ENCODE peak calls at places on chromosomes 6 and 20, in seven cellular contexts. One of them, this sample, is unnamed.

GRCh38 chr6:37190159-37190535 is 20.2 kb downstream of the PIM1 start:
- DNase-seq in GM06990: no peak
- DNase-seq in left lung: no peak
- DNase-seq in neural crest cell: no peak
- DNase-seq in BE2C: no peak
- DNase-seq in foreskin fibroblast: no peak
- DNase-seq in breast epithelium: no peak
- DNase-seq in this sample: no peak

GRCh38 chr6:165098165-165098564 is 211.2 kb downstream of the C6orf118 start:
- DNase-seq in GM06990: no peak
- DNase-seq in left lung: no peak
- DNase-seq in neural crest cell: no peak
- DNase-seq in BE2C: peak
- DNase-seq in foreskin fibroblast: no peak
- DNase-seq in breast epithelium: no peak
- DNase-seq in this sample: no peak

GRCh38 chr6:10396775-10397174 is 18.1 kb downstream of the TFAP2A start:
- DNase-seq in GM06990: no peak
- DNase-seq in left lung: no peak
- DNase-seq in neural crest cell: no peak
- DNase-seq in BE2C: no peak
- DNase-seq in foreskin fibroblast: no peak
- DNase-seq in breast epithelium: no peak
- DNase-seq in this sample: no peak

GRCh38 chr6:10409160-10409765 is 5.6 kb downstream of the TFAP2A start:
- DNase-seq in GM06990: no peak
- DNase-seq in left lung: no peak
- DNase-seq in neural crest cell: no peak
- DNase-seq in BE2C: no peak
- DNase-seq in foreskin fibroblast: no peak
- DNase-seq in breast epithelium: no peak
- DNase-seq in this sample: no peak

GRCh38 chr6:161407581-161407980 is 133.7 kb upstream of the AGPAT4 start:
- DNase-seq in GM06990: no peak
- DNase-seq in left lung: no peak
- DNase-seq in neural crest cell: no peak
- DNase-seq in BE2C: no peak
- DNase-seq in foreskin fibroblast: peak
- DNase-seq in breast epithelium: no peak
- DNase-seq in this sample: no peak

GRCh38 chr6:120916844-120917243 is 417.4 kb downstream of the TBC1D32 start:
- DNase-seq in GM06990: no peak
- DNase-seq in left lung: no peak
- DNase-seq in neural crest cell: no peak
- DNase-seq in BE2C: no peak
- DNase-seq in foreskin fibroblast: no peak
- DNase-seq in breast epithelium: no peak
- DNase-seq in this sample: no peak

GRCh38 chr20:5913166-5913565 is 37.2 kb downstream of the TRMT6 start:
- DNase-seq in GM06990: no peak
- DNase-seq in left lung: no peak
- DNase-seq in neural crest cell: no peak
- DNase-seq in BE2C: no peak
- DNase-seq in foreskin fibroblast: no peak
- DNase-seq in breast epithelium: no peak
- DNase-seq in this sample: no peak

GRCh38 chr6:12165297-12165696 is 124.9 kb upstream of the EDN1 start:
- DNase-seq in GM06990: no peak
- DNase-seq in left lung: no peak
- DNase-seq in neural crest cell: no peak
- DNase-seq in BE2C: no peak
- DNase-seq in foreskin fibroblast: no peak
- DNase-seq in breast epithelium: no peak
- DNase-seq in this sample: no peak

GRCh38 chr6:140346461-140346860 is 972.0 kb upstream of the CITED2 start:
- DNase-seq in GM06990: no peak
- DNase-seq in left lung: no peak
- DNase-seq in neural crest cell: no peak
- DNase-seq in BE2C: no peak
- DNase-seq in foreskin fibroblast: peak
- DNase-seq in breast epithelium: no peak
- DNase-seq in this sample: no peak

GRCh38 chr6:89527634-89528033 is 94.7 kb downstream of the ANKRD6 start:
- DNase-seq in GM06990: no peak
- DNase-seq in left lung: no peak
- DNase-seq in neural crest cell: no peak
- DNase-seq in BE2C: no peak
- DNase-seq in foreskin fibroblast: no peak
- DNase-seq in breast epithelium: no peak
- DNase-seq in this sample: no peak

GRCh38 chr6:68575765-68576439 is 59.2 kb upstream of the ADGRB3 start:
- DNase-seq in GM06990: no peak
- DNase-seq in left lung: peak
- DNase-seq in neural crest cell: peak
- DNase-seq in BE2C: peak
- DNase-seq in foreskin fibroblast: peak
- DNase-seq in breast epithelium: no peak
- DNase-seq in this sample: no peak

GRCh38 chr6:132614554-132614953 is 9.5 kb downstream of the TAAR2 start:
- DNase-seq in GM06990: no peak
- DNase-seq in left lung: no peak
- DNase-seq in neural crest cell: no peak
- DNase-seq in BE2C: no peak
- DNase-seq in foreskin fibroblast: no peak
- DNase-seq in breast epithelium: no peak
- DNase-seq in this sample: no peak

GRCh38 chr6:142913036-142913510 is 31.9 kb downstream of the HIVEP2 start:
- DNase-seq in GM06990: peak
- DNase-seq in left lung: no peak
- DNase-seq in neural crest cell: no peak
- DNase-seq in BE2C: no peak
- DNase-seq in foreskin fibroblast: no peak
- DNase-seq in breast epithelium: no peak
- DNase-seq in this sample: no peak

GRCh38 chr20:59629141-59630045 is 25.1 kb downstream of the PHACTR3 start:
- DNase-seq in GM06990: no peak
- DNase-seq in left lung: no peak
- DNase-seq in neural crest cell: no peak
- DNase-seq in BE2C: no peak
- DNase-seq in foreskin fibroblast: no peak
- DNase-seq in breast epithelium: no peak
- DNase-seq in this sample: no peak

GRCh38 chr6:126600258-126600916 is 260.5 kb downstream of the CENPW start:
- DNase-seq in GM06990: no peak
- DNase-seq in left lung: no peak
- DNase-seq in neural crest cell: no peak
- DNase-seq in BE2C: no peak
- DNase-seq in foreskin fibroblast: no peak
- DNase-seq in breast epithelium: no peak
- DNase-seq in this sample: no peak

GRCh38 chr6:155894262-155894661 is 438.6 kb upstream of the NOX3 start:
- DNase-seq in GM06990: no peak
- DNase-seq in left lung: no peak
- DNase-seq in neural crest cell: no peak
- DNase-seq in BE2C: no peak
- DNase-seq in foreskin fibroblast: no peak
- DNase-seq in breast epithelium: no peak
- DNase-seq in this sample: no peak

GRCh38 chr20:50916257-50916656 is 15.0 kb downstream of the ADNP start:
- DNase-seq in GM06990: no peak
- DNase-seq in left lung: no peak
- DNase-seq in neural crest cell: no peak
- DNase-seq in BE2C: peak
- DNase-seq in foreskin fibroblast: peak
- DNase-seq in breast epithelium: no peak
- DNase-seq in this sample: no peak

GRCh38 chr6:156348376-156348775 is 428.8 kb upstream of the ARID1B start:
- DNase-seq in GM06990: no peak
- DNase-seq in left lung: no peak
- DNase-seq in neural crest cell: no peak
- DNase-seq in BE2C: no peak
- DNase-seq in foreskin fibroblast: no peak
- DNase-seq in breast epithelium: no peak
- DNase-seq in this sample: no peak

GRCh38 chr6:166772518-166772917 is 145.5 kb upstream of the RPS6KA2 start:
- DNase-seq in GM06990: no peak
- DNase-seq in left lung: no peak
- DNase-seq in neural crest cell: no peak
- DNase-seq in BE2C: no peak
- DNase-seq in foreskin fibroblast: no peak
- DNase-seq in breast epithelium: no peak
- DNase-seq in this sample: no peak

GRCh38 chr6:13924949-13925881 is at the start of gene RNF182:
- DNase-seq in GM06990: no peak
- DNase-seq in left lung: no peak
- DNase-seq in neural crest cell: no peak
- DNase-seq in BE2C: peak
- DNase-seq in foreskin fibroblast: no peak
- DNase-seq in breast epithelium: no peak
- DNase-seq in this sample: no peak

DNA sequence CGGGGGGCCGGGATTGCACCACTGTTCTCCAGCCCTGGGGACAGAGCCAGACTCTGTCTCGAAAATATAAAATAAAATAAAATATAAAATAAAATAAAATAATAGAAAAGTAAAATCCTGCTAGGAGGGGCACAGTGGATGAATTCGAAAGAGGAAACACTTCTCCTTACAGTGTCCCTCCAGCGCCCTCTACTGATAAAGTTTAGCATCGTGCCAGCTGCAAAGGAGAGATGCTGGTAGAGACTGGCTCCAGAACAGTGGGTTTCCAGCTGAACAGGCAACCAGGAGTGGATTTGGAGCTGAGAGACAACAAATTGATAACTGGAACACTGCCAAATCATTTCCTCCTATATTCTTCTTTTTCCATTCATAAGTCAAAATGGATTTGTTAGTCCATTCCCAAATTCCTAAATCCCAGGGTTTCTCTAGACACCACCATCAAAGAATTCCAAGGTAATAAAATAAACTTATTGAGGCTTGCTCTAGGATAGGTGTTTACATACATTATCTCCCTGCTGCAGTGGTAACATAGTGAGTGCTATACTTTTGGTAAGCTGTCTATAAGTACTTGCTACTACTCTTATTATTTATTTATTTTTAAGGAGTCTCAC is 31.7 kb upstream of the TBPL1 start:
- DNase-seq in GM06990: peak
- DNase-seq in left lung: peak
- DNase-seq in neural crest cell: peak
- DNase-seq in BE2C: peak
- DNase-seq in foreskin fibroblast: peak
- DNase-seq in breast epithelium: peak
- DNase-seq in this sample: peak
- TF ChIP-seq CTCF in GM06990: peak
- TF ChIP-seq CTCF in left lung: peak
- TF ChIP-seq CTCF in neural crest cell: peak
- TF ChIP-seq CTCF in BE2C: peak
- TF ChIP-seq CTCF in foreskin fibroblast: peak
- TF ChIP-seq CTCF in breast epithelium: peak
- TF ChIP-seq CTCF in this sample: peak

GRCh38 chr20:35560541-35560940 is 18.7 kb downstream of the ERGIC3 start:
- DNase-seq in GM06990: no peak
- DNase-seq in left lung: no peak
- DNase-seq in neural crest cell: no peak
- DNase-seq in BE2C: no peak
- DNase-seq in foreskin fibroblast: no peak
- DNase-seq in breast epithelium: no peak
- DNase-seq in this sample: no peak

GRCh38 chr20:35561671-35562070 is 19.8 kb downstream of the ERGIC3 start:
- DNase-seq in GM06990: no peak
- DNase-seq in left lung: no peak
- DNase-seq in neural crest cell: no peak
- DNase-seq in BE2C: no peak
- DNase-seq in foreskin fibroblast: no peak
- DNase-seq in breast epithelium: no peak
- DNase-seq in this sample: no peak

GRCh38 chr20:35560105-35560511 is 18.2 kb downstream of the ERGIC3 start:
- DNase-seq in GM06990: no peak
- DNase-seq in left lung: no peak
- DNase-seq in neural crest cell: no peak
- DNase-seq in BE2C: no peak
- DNase-seq in foreskin fibroblast: no peak
- DNase-seq in breast epithelium: no peak
- DNase-seq in this sample: no peak

GRCh38 chr20:35562541-35563110 is 20.7 kb downstream of the ERGIC3 start:
- DNase-seq in GM06990: no peak
- DNase-seq in left lung: no peak
- DNase-seq in neural crest cell: no peak
- DNase-seq in BE2C: no peak
- DNase-seq in foreskin fibroblast: no peak
- DNase-seq in breast epithelium: no peak
- DNase-seq in this sample: no peak

GRCh38 chr20:35561268-35561667 is 19.4 kb downstream of the ERGIC3 start:
- DNase-seq in GM06990: no peak
- DNase-seq in left lung: no peak
- DNase-seq in neural crest cell: peak
- DNase-seq in BE2C: peak
- DNase-seq in foreskin fibroblast: peak
- DNase-seq in breast epithelium: no peak
- DNase-seq in this sample: no peak
- TF ChIP-seq CTCF in GM06990: peak
- TF ChIP-seq CTCF in left lung: no peak
- TF ChIP-seq CTCF in neural crest cell: peak
- TF ChIP-seq CTCF in BE2C: peak
- TF ChIP-seq CTCF in foreskin fibroblast: peak
- TF ChIP-seq CTCF in breast epithelium: no peak
- TF ChIP-seq CTCF in this sample: no peak

DNA sequence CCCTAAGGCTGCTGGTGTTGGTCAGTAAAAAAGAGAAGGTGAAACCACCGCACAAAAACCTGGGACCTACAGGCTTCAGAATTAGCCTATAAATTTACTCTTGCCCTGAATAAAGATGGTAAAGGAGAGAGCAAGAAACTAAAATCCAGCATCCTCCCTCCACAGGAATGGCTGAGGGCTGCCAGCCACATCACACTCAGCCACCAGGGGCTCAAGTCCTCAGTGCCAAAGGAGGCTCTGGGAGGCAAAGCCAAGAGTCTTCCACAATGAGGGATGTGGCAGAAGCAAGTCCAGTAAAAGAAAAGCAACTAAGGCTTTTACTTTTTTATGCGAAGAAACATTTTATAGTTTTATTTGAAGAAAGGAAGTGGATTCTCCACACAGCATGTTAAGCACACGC is 219.5 kb upstream of the SSTR4 start:
- DNase-seq in GM06990: no peak
- DNase-seq in left lung: no peak
- DNase-seq in neural crest cell: no peak
- DNase-seq in BE2C: no peak
- DNase-seq in foreskin fibroblast: no peak
- DNase-seq in breast epithelium: no peak
- DNase-seq in this sample: no peak
- TF ChIP-seq CTCF in GM06990: no peak
- TF ChIP-seq CTCF in left lung: peak
- TF ChIP-seq CTCF in neural crest cell: no peak
- TF ChIP-seq CTCF in BE2C: no peak
- TF ChIP-seq CTCF in foreskin fibroblast: no peak
- TF ChIP-seq CTCF in breast epithelium: no peak
- TF ChIP-seq CTCF in this sample: no peak

DNA sequence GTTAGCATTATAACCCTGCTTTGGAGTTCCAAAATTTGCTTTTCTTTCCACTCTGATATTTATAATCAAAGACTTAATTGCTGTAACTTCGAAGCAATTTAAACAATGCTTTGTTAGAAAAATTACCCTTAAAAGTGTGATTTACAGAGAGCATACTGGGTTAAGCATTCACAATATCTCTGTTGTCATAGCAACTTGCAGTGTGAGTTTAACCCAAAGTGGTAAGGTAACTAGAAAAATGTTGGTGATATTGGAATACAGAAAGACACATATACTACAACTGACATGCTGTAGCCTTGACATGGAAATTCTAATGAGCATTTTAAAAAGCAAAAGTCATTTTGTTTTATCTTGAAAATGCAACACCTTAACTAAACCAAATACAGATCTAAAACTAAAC is 70.4 kb upstream of the SMLR1 start:
- DNase-seq in GM06990: no peak
- DNase-seq in left lung: no peak
- DNase-seq in neural crest cell: no peak
- DNase-seq in BE2C: no peak
- DNase-seq in foreskin fibroblast: no peak
- DNase-seq in breast epithelium: no peak
- DNase-seq in this sample: no peak
- TF ChIP-seq CTCF in GM06990: no peak
- TF ChIP-seq CTCF in left lung: no peak
- TF ChIP-seq CTCF in neural crest cell: no peak
- TF ChIP-seq CTCF in BE2C: no peak
- TF ChIP-seq CTCF in foreskin fibroblast: no peak
- TF ChIP-seq CTCF in breast epithelium: no peak
- TF ChIP-seq CTCF in this sample: no peak

This sample was measured in natural killer cell.